ENCODE peak calls at places on chromosome 17, in eight cellular contexts. One of them, this sample, is unnamed.

GRCh38 chr17:76700627-76701470 is 9.9 kb downstream of the MXRA7 start:
- DNase-seq in AG10803: peak
- DNase-seq in fibroblast of villous mesenchyme: peak
- DNase-seq in ascending aorta: no peak
- DNase-seq in fibroblast of pulmonary artery: peak
- DNase-seq in ovary: peak
- DNase-seq in uterus: peak
- DNase-seq in A549: no peak
- DNase-seq in this sample: peak

GRCh38 chr17:28743243-28744103 is at the start of gene TRAF4:
- DNase-seq in AG10803: peak
- DNase-seq in fibroblast of villous mesenchyme: peak
- DNase-seq in ascending aorta: no peak
- DNase-seq in fibroblast of pulmonary artery: peak
- DNase-seq in ovary: peak
- DNase-seq in uterus: peak
- DNase-seq in A549: peak
- DNase-seq in this sample: peak

GRCh38 chr17:62193297-62193696 is 128.2 kb upstream of the MED13 start:
- DNase-seq in AG10803: no peak
- DNase-seq in fibroblast of villous mesenchyme: no peak
- DNase-seq in ascending aorta: no peak
- DNase-seq in fibroblast of pulmonary artery: no peak
- DNase-seq in ovary: no peak
- DNase-seq in uterus: no peak
- DNase-seq in A549: no peak
- DNase-seq in this sample: no peak

GRCh38 chr17:44331249-44331760 is 6.7 kb upstream of the SLC25A39 start:
- DNase-seq in AG10803: peak
- DNase-seq in fibroblast of villous mesenchyme: peak
- DNase-seq in ascending aorta: no peak
- DNase-seq in fibroblast of pulmonary artery: peak
- DNase-seq in ovary: peak
- DNase-seq in uterus: peak
- DNase-seq in A549: peak
- DNase-seq in this sample: peak

GRCh38 chr17:55612691-55613141 is 101.5 kb upstream of the SMIM36 start:
- DNase-seq in AG10803: peak
- DNase-seq in fibroblast of villous mesenchyme: no peak
- DNase-seq in ascending aorta: no peak
- DNase-seq in fibroblast of pulmonary artery: no peak
- DNase-seq in ovary: peak
- DNase-seq in uterus: no peak
- DNase-seq in A549: no peak
- DNase-seq in this sample: peak

GRCh38 chr17:8013731-8014557 is 11.5 kb downstream of the GUCY2D start:
- DNase-seq in AG10803: no peak
- DNase-seq in fibroblast of villous mesenchyme: no peak
- DNase-seq in ascending aorta: no peak
- DNase-seq in fibroblast of pulmonary artery: no peak
- DNase-seq in ovary: no peak
- DNase-seq in uterus: no peak
- DNase-seq in A549: no peak
- DNase-seq in this sample: no peak

GRCh38 chr17:70104688-70105087 is 29.7 kb downstream of the KCNJ16 start:
- DNase-seq in AG10803: no peak
- DNase-seq in fibroblast of villous mesenchyme: no peak
- DNase-seq in ascending aorta: no peak
- DNase-seq in fibroblast of pulmonary artery: no peak
- DNase-seq in ovary: no peak
- DNase-seq in uterus: no peak
- DNase-seq in A549: no peak
- DNase-seq in this sample: no peak

GRCh38 chr17:39988206-39988810 is 7.7 kb downstream of the PSMD3 start:
- DNase-seq in AG10803: no peak
- DNase-seq in fibroblast of villous mesenchyme: no peak
- DNase-seq in ascending aorta: no peak
- DNase-seq in fibroblast of pulmonary artery: no peak
- DNase-seq in ovary: no peak
- DNase-seq in uterus: no peak
- DNase-seq in A549: no peak
- DNase-seq in this sample: no peak

GRCh38 chr17:27807567-27808470 is 7.5 kb upstream of the NOS2 start:
- DNase-seq in AG10803: no peak
- DNase-seq in fibroblast of villous mesenchyme: peak
- DNase-seq in ascending aorta: no peak
- DNase-seq in fibroblast of pulmonary artery: no peak
- DNase-seq in ovary: no peak
- DNase-seq in uterus: no peak
- DNase-seq in A549: no peak
- DNase-seq in this sample: no peak

GRCh38 chr17:31629696-31630470 is 229.2 kb downstream of the COPRS start:
- DNase-seq in AG10803: peak
- DNase-seq in fibroblast of villous mesenchyme: peak
- DNase-seq in ascending aorta: no peak
- DNase-seq in fibroblast of pulmonary artery: peak
- DNase-seq in ovary: no peak
- DNase-seq in uterus: no peak
- DNase-seq in A549: no peak
- DNase-seq in this sample: peak

GRCh38 chr17:73787036-73787720 is 142.9 kb upstream of the SDK2 start:
- DNase-seq in AG10803: no peak
- DNase-seq in fibroblast of villous mesenchyme: no peak
- DNase-seq in ascending aorta: no peak
- DNase-seq in fibroblast of pulmonary artery: no peak
- DNase-seq in ovary: no peak
- DNase-seq in uterus: no peak
- DNase-seq in A549: no peak
- DNase-seq in this sample: no peak

DNA sequence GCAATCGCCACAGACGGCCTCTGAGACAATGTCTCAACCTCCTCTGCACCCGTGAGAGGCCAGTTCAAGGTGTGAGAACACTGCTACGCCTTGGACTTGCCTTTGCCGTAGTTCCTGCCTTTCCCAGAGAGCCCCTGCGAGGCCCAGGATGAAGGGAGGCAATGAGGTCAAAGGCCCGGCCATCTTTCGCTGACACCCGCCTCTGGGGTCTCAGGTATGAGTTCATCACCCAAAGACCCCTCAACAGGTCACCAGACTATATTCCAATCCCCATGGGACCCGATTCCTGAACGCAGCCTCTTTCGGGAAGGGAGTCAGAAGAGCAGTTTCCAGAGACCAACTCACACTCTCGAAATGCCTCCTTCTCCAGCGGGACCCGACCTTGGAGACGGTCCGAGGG is 573.5 kb downstream of the KCNJ18 start:
- DNase-seq in AG10803: no peak
- DNase-seq in fibroblast of villous mesenchyme: no peak
- DNase-seq in ascending aorta: no peak
- DNase-seq in fibroblast of pulmonary artery: no peak
- DNase-seq in ovary: peak
- DNase-seq in uterus: no peak
- DNase-seq in A549: no peak
- DNase-seq in this sample: no peak
- TF ChIP-seq CTCF in AG10803: no peak
- TF ChIP-seq CTCF in fibroblast of villous mesenchyme: no peak
- TF ChIP-seq CTCF in ascending aorta: no peak
- TF ChIP-seq CTCF in fibroblast of pulmonary artery: no peak
- TF ChIP-seq CTCF in ovary: no peak
- TF ChIP-seq CTCF in uterus: no peak
- TF ChIP-seq CTCF in A549: no peak
- TF ChIP-seq CTCF in this sample: no peak

DNA sequence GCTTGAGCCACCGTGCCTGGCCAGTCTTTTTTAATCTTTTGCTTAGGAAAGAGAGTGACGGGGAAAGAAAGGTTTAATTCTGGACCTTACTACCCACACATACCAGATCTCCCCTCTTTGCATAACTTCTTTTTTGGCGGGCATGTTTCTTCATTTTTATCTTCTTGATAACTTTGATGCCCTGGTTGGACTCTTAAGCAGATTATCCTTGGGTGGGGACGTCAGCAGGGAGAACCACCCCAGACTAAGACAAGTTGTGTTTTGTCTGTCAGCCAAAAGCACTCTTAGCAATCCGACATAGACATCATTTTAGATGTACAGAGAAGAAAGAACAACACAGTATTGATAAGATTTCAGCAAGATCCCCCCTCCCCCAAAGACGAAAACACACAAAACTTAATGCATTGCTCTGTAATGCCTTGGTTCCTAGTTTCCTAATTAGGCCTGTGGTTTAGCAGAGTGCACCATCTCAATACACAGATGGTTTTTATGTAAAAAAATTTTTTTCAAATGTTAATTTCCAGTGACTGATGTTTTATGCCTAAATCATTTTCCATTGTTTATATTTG is 99.9 kb downstream of the MSI2 start:
- DNase-seq in AG10803: no peak
- DNase-seq in fibroblast of villous mesenchyme: no peak
- DNase-seq in ascending aorta: no peak
- DNase-seq in fibroblast of pulmonary artery: no peak
- DNase-seq in ovary: no peak
- DNase-seq in uterus: no peak
- DNase-seq in A549: no peak
- DNase-seq in this sample: no peak
- H3K4me3 ChIP-seq in AG10803: no peak
- H3K4me3 ChIP-seq in fibroblast of villous mesenchyme: no peak
- H3K4me3 ChIP-seq in ascending aorta: no peak
- H3K4me3 ChIP-seq in fibroblast of pulmonary artery: no peak
- H3K4me3 ChIP-seq in ovary: no peak
- H3K4me3 ChIP-seq in uterus: no peak
- H3K4me3 ChIP-seq in A549: no peak
- H3K4me3 ChIP-seq in this sample: no peak

GRCh38 chr17:13740692-13741091 is 139.0 kb upstream of the HS3ST3A1 start:
- DNase-seq in AG10803: no peak
- DNase-seq in fibroblast of villous mesenchyme: no peak
- DNase-seq in ascending aorta: no peak
- DNase-seq in fibroblast of pulmonary artery: no peak
- DNase-seq in ovary: no peak
- DNase-seq in uterus: no peak
- DNase-seq in A549: no peak
- DNase-seq in this sample: peak

GRCh38 chr17:13736915-13737314 is 135.2 kb upstream of the HS3ST3A1 start:
- DNase-seq in AG10803: peak
- DNase-seq in fibroblast of villous mesenchyme: peak
- DNase-seq in ascending aorta: no peak
- DNase-seq in fibroblast of pulmonary artery: peak
- DNase-seq in ovary: no peak
- DNase-seq in uterus: no peak
- DNase-seq in A549: no peak
- DNase-seq in this sample: peak

GRCh38 chr17:13734880-13735279 is 133.2 kb upstream of the HS3ST3A1 start:
- DNase-seq in AG10803: no peak
- DNase-seq in fibroblast of villous mesenchyme: no peak
- DNase-seq in ascending aorta: no peak
- DNase-seq in fibroblast of pulmonary artery: no peak
- DNase-seq in ovary: no peak
- DNase-seq in uterus: no peak
- DNase-seq in A549: no peak
- DNase-seq in this sample: no peak

GRCh38 chr17:13735861-13736260 is 134.1 kb upstream of the HS3ST3A1 start:
- DNase-seq in AG10803: peak
- DNase-seq in fibroblast of villous mesenchyme: no peak
- DNase-seq in ascending aorta: no peak
- DNase-seq in fibroblast of pulmonary artery: no peak
- DNase-seq in ovary: no peak
- DNase-seq in uterus: no peak
- DNase-seq in A549: no peak
- DNase-seq in this sample: peak

DNA sequence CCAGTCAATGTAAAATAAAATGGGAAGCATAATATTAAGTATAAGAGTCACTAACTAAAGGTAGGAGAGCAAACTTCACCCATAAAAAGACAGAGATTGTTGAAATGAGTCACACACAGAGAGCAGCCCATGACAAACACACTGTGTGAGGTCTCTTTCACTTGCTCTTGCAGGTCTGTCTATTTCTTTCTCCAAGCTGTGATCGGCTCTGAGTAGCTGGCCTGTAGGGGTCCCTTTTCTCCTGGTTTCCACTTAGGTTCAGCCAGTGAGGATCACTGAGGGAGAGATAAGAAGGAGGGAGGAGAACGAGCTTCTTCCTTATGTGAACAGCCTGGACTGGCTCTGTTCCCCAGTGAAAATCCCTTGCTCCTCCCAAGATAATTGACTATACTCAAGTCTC is 133.7 kb upstream of the HS3ST3A1 start:
- DNase-seq in AG10803: peak
- DNase-seq in fibroblast of villous mesenchyme: peak
- DNase-seq in ascending aorta: no peak
- DNase-seq in fibroblast of pulmonary artery: no peak
- DNase-seq in ovary: no peak
- DNase-seq in uterus: no peak
- DNase-seq in A549: peak
- DNase-seq in this sample: peak
- TF ChIP-seq CTCF in AG10803: peak
- TF ChIP-seq CTCF in fibroblast of villous mesenchyme: peak
- TF ChIP-seq CTCF in ascending aorta: no peak
- TF ChIP-seq CTCF in fibroblast of pulmonary artery: no peak
- TF ChIP-seq CTCF in ovary: no peak
- TF ChIP-seq CTCF in uterus: no peak
- TF ChIP-seq CTCF in A549: no peak
- TF ChIP-seq CTCF in this sample: peak

GRCh38 chr17:50542795-50543774 is 3.9 kb upstream of the SPATA20 start:
- DNase-seq in AG10803: no peak
- DNase-seq in fibroblast of villous mesenchyme: no peak
- DNase-seq in ascending aorta: no peak
- DNase-seq in fibroblast of pulmonary artery: no peak
- DNase-seq in ovary: peak
- DNase-seq in uterus: no peak
- DNase-seq in A549: peak
- DNase-seq in this sample: no peak
- H3K4me3 ChIP-seq in AG10803: no peak
- H3K4me3 ChIP-seq in fibroblast of villous mesenchyme: peak
- H3K4me3 ChIP-seq in ascending aorta: no peak
- H3K4me3 ChIP-seq in fibroblast of pulmonary artery: no peak
- H3K4me3 ChIP-seq in ovary: no peak
- H3K4me3 ChIP-seq in uterus: peak
- H3K4me3 ChIP-seq in A549: peak
- H3K4me3 ChIP-seq in this sample: no peak